ENCODE peak calls at places on chromosomes 2 and 18, in ten cellular contexts. A, O, H, Q, L, Y, I, T, K and D are unnamed samples.

GRCh38 chr2:158457092-158457825 is 507 bp downstream of the PKP4 start:
- DNase-seq in Y (peak; percentile 74), O (no peak), K (peak; percentile 52), A (peak; percentile 71), T (peak; percentile 70), H (no peak), I (peak; percentile 82), L (peak; percentile 74), Q (peak; percentile 28), D (peak; percentile 49)

GRCh38 chr18:62772860-62773584 is 57.7 kb downstream of the PHLPP1 start:
- DNase-seq in Q (no peak), I (no peak), O (no peak), T (no peak), L (no peak), Y (no peak), A (no peak), H (no peak), K (no peak), D (no peak)

GRCh38 chr2:66926594-66927112 is 470.5 kb upstream of the ETAA1 start:
- DNase-seq in K (no peak), H (no peak), A (no peak), O (no peak), I (no peak), T (no peak), L (no peak), Q (no peak), Y (no peak), D (no peak)

GRCh38 chr2:19353721-19354050 is 4.7 kb downstream of the OSR1 start:
- DNase-seq in Q (no peak), K (no peak), I (no peak), Y (no peak), L (no peak), T (no peak), O (no peak), H (no peak), A (no peak), D (no peak)

GRCh38 chr2:235926229-235926628 is 242.0 kb downstream of the GBX2 start:
- DNase-seq in H (no peak), L (no peak), Y (no peak), K (no peak), Q (no peak), A (no peak), O (no peak), T (no peak), I (no peak), D (no peak)

GRCh38 chr2:39228413-39229209 is 15.2 kb downstream of the CDKL4 start:
- DNase-seq in A (peak; percentile 66), Y (no peak), K (no peak), I (no peak), H (peak; percentile 69), T (no peak), L (peak; percentile 27), Q (no peak), O (no peak), D (no peak)

GRCh38 chr18:8615397-8616025 is 6.3 kb downstream of the RAB12 start:
- DNase-seq in T (no peak), H (no peak), I (no peak), O (peak; percentile 83), K (peak; percentile 95), A (no peak), L (peak; percentile 92), Y (no peak), Q (peak; percentile 38), D (peak; percentile 61)

GRCh38 chr18:12062974-12063373 is 30.7 kb upstream of the ANKRD62 start:
- DNase-seq in L (no peak), Q (no peak), T (no peak), K (no peak), O (no peak), I (no peak), H (no peak), A (no peak), Y (no peak), D (no peak)

GRCh38 chr2:20106746-20107145 is 55.3 kb upstream of the LAPTM4A start:
- DNase-seq in I (peak; percentile 78), Y (peak; percentile 41), O (no peak), L (peak; percentile 38), T (peak; percentile 76), K (no peak), Q (peak; percentile 26), H (no peak), A (peak; percentile 89), D (no peak)

GRCh38 chr18:21833619-21834300 is 93.2 kb downstream of the MIB1 start:
- DNase-seq in O (no peak), Y (peak; percentile 26), K (no peak), A (no peak), I (no peak), L (peak; percentile 7), Q (no peak), H (no peak), T (no peak), D (no peak)

GRCh38 chr2:232487385-232488096 is at the start of gene ECEL1:
- DNase-seq in A (peak; percentile 41), Q (no peak), L (no peak), O (no peak), I (peak; percentile 63), K (no peak), Y (peak; percentile 39), H (no peak), T (no peak), D (peak; percentile 29)

GRCh38 chr18:54931152-54931551 is 28.1 kb downstream of the CCDC68 start:
- DNase-seq in Q (no peak), O (no peak), I (no peak), Y (no peak), A (no peak), L (no peak), K (no peak), T (no peak), H (no peak), D (no peak)
- TF ChIP-seq CTCF in Q (no peak), O (no peak), I (no peak), Y (no peak), A (no peak), L (no peak), K (no peak), T (no peak), H (no peak), D (no peak)

DNA sequence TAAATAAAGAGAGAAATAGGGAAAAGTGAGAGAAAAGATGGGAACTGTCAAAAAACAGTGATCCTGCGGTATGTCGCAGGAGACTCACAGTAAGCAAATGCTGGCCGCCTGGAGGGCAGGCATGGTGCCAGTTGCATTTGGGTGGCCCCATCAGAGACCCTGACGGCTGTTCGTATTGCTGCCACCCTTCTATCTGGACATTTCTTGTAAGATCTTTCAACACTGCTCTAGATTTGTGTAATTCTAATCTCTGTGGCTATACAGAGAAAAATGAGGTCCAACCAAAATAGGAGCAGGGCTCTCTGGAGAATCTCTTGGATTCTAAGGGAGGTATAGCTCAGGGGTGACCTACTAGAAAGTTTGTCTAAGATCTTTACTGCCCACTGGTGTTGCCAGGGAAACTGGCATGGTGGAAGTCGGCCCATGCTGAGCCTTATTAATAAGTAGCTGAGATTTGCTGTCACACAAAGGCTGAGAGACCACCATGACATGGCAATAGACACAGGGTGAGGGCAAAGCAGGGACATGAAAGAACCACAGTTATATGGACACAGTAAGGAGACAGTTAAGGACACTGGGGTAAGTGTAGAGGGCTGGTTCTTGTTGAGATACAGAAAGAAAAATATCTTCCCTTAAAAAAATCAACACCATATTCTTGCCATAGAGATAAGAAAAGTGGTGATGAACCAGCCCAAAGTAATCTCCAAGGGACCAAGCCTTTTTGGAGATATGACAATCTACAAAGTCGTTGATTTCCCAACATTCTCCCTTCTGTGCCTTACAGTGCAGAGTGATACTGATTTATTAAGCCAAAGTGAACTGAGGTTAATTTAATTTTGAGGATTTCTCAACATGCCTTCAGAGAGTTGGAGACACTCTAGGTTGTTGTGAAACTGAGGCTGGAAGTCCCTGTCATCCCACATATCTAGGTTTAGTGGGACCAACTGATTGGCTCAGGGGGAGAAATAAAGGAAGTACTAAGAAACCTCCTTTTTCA is 26.3 kb upstream of the FZD7 start:
- DNase-seq in A (no peak), L (peak; percentile 21), Q (no peak), O (no peak), I (no peak), T (no peak), K (no peak), H (no peak), Y (no peak), D (no peak)
- TF ChIP-seq CTCF in A (no peak), L (no peak), Q (no peak), O (peak; percentile 26), I (no peak), T (no peak), K (no peak), H (no peak), Y (no peak), D (no peak)

DNA sequence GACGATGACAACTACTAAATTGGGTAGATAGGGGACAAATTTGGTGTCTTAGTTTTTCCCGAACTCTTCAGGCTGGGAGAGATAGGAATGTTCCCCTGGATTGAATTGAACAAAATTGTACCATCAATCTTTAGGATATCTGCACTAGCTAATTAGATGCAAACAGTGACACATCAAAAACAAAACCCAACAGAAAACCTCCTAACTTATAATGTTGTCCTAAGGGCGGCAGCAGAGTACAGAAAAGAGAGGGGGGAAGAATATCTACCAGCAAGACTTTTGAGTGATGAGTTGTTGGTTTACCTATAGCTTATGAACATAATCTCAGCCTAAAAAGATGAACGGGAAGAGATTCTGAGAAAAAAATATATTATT is 342.9 kb downstream of the INSIG2 start:
- DNase-seq in I (no peak), Q (no peak), L (peak; percentile 20), H (no peak), A (no peak), T (no peak), O (no peak), K (peak; percentile 59), Y (no peak), D (no peak)
- TF ChIP-seq CTCF in I (no peak), Q (no peak), L (peak; percentile 22), H (no peak), A (peak; percentile 34), T (no peak), O (peak; percentile 7), K (peak; percentile 14), Y (no peak), D (no peak)

GRCh38 chr2:191907545-191907944 is 60.7 kb upstream of the CAVIN2 start:
- DNase-seq in Q (no peak), H (no peak), A (no peak), Y (no peak), O (no peak), I (no peak), T (no peak), K (no peak), L (no peak), D (no peak)
- TF ChIP-seq CTCF in Q (no peak), H (no peak), A (no peak), Y (no peak), O (no peak), I (no peak), T (no peak), K (no peak), L (no peak), D (no peak)

DNA sequence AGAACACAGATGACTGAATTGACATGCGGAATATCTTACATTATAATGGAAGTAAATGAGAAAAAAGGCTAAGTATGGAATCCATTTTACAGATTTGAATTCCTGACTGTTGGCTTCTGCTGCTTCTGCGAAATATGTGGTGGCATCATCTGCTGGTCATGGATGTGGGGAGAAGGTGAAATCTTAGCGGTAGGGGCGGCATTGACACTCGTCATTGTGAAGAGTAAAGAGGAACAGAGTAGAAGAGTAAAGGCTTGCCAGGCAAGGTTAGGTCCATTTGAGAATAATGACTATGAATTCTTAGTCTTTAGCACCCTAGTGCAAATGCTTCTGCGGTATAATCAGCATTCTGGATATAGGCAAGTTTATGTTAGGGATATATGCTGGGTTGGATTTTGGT is 32.4 kb downstream of the ACTR3 start:
- DNase-seq in A (no peak), H (no peak), L (no peak), Y (no peak), T (no peak), Q (no peak), K (no peak), I (no peak), O (no peak), D (no peak)
- TF ChIP-seq CTCF in A (no peak), H (no peak), L (no peak), Y (no peak), T (no peak), Q (no peak), K (no peak), I (no peak), O (no peak), D (no peak)